ENCODE peak calls at places on chromosomes 1 and 21, in nine cellular contexts. P, H, S, K, C, O, R, A and T are unnamed samples.

GRCh38 chr1:172005856-172006255 is 164.6 kb downstream of the DNM3 start:
- DNase-seq in P (no peak), H (no peak), S (no peak), K (no peak), C (no peak), O (no peak), R (no peak), A (no peak), T (peak)

GRCh38 chr1:204448321-204448964 is 36.8 kb upstream of the PPP1R15B start:
- DNase-seq in P (no peak), H (no peak), S (no peak), K (no peak), C (no peak), O (no peak), R (no peak), A (no peak), T (no peak)

GRCh38 chr1:36938807-36939206 is 95.5 kb downstream of the GRIK3 start:
- DNase-seq in P (no peak), H (no peak), S (no peak), K (peak), C (no peak), O (no peak), R (no peak), A (no peak), T (no peak)

GRCh38 chr1:98897479-98897878 is 107.2 kb downstream of the PLPPR5 start:
- DNase-seq in P (no peak), H (no peak), S (no peak), K (no peak), C (no peak), O (no peak), R (no peak), A (no peak), T (no peak)

GRCh38 chr1:39489567-39490239 is 1.7 kb upstream of the BMP8A start:
- DNase-seq in P (no peak), H (no peak), S (no peak), K (no peak), C (no peak), O (no peak), R (no peak), A (no peak), T (no peak)

GRCh38 chr1:79128726-79129125 is 122.2 kb upstream of the ADGRL4 start:
- DNase-seq in P (no peak), H (peak), S (no peak), K (no peak), C (no peak), O (no peak), R (no peak), A (no peak), T (no peak)

GRCh38 chr1:113931456-113931855 is 2.3 kb downstream of the HIPK1 start:
- DNase-seq in P (no peak), H (peak), S (no peak), K (no peak), C (no peak), O (no peak), R (no peak), A (no peak), T (no peak)

GRCh38 chr1:3315991-3316943 is 138.2 kb upstream of the ARHGEF16 start:
- DNase-seq in P (no peak), H (no peak), S (no peak), K (no peak), C (no peak), O (no peak), R (no peak), A (no peak), T (no peak)

GRCh38 chr1:209884665-209885117 is 53.3 kb upstream of the SYT14 start:
- DNase-seq in P (no peak), H (peak), S (peak), K (peak), C (no peak), O (no peak), R (no peak), A (peak), T (no peak)

GRCh38 chr1:23423415-23424170 is 955 bp downstream of the TCEA3 start:
- DNase-seq in P (no peak), H (no peak), S (peak), K (peak), C (peak), O (no peak), R (no peak), A (no peak), T (peak)

GRCh38 chr1:147053269-147053668 is 115.1 kb downstream of the NBPF12 start:
- DNase-seq in P (no peak), H (no peak), S (no peak), K (no peak), C (no peak), O (no peak), R (no peak), A (no peak), T (no peak)

GRCh38 chr1:183609313-183609712 is 19.1 kb upstream of the NCF2 start:
- DNase-seq in P (no peak), H (peak), S (peak), K (peak), C (peak), O (no peak), R (peak), A (no peak), T (no peak)

GRCh38 chr21:42527489-42528158 is 14.0 kb downstream of the SLC37A1 start:
- DNase-seq in P (peak), H (no peak), S (no peak), K (no peak), C (no peak), O (no peak), R (no peak), A (peak), T (no peak)

GRCh38 chr1:79044974-79045650 is 38.6 kb upstream of the ADGRL4 start:
- DNase-seq in P (no peak), H (no peak), S (peak), K (no peak), C (no peak), O (no peak), R (no peak), A (no peak), T (no peak)

GRCh38 chr1:17562375-17562774 is 22.9 kb downstream of the ARHGEF10L start:
- DNase-seq in P (no peak), H (no peak), S (no peak), K (no peak), C (no peak), O (no peak), R (no peak), A (no peak), T (no peak)

GRCh38 chr1:17563494-17564281 is 24.2 kb downstream of the ARHGEF10L start:
- DNase-seq in P (no peak), H (no peak), S (peak), K (no peak), C (no peak), O (no peak), R (peak), A (no peak), T (peak)

GRCh38 chr1:17561252-17561558 is 21.7 kb downstream of the ARHGEF10L start:
- DNase-seq in P (no peak), H (no peak), S (peak), K (no peak), C (no peak), O (no peak), R (no peak), A (no peak), T (no peak)

GRCh38 chr1:17559618-17560419 is 20.3 kb downstream of the ARHGEF10L start:
- DNase-seq in P (no peak), H (no peak), S (no peak), K (no peak), C (no peak), O (no peak), R (no peak), A (no peak), T (peak)

DNA sequence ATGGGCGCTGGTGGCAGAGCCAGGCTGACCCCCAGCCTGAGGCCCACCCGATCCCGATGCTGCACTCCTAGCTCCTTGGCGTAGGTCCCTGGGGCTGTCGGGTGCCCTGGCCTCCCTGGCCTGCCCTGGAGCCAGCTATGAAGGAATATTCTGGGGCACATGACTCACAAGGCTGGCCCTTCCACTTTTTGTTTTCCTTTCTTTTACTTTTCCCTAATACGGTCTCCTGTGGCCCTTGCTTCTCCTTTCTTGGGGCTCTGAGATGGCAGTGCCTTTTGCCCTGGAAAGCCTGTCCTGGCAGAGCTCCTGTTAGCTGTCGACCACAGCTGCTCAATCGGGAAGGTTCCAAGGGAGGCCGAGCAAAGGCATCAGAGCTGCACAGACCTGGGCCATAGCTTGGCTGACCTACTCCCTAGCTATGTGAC is 22.1 kb downstream of the ARHGEF10L start:
- DNase-seq in P (no peak), H (peak), S (peak), K (peak), C (no peak), O (no peak), R (peak), A (no peak), T (no peak)
- H3K27ac ChIP-seq in P (no peak), H (no peak), S (peak), K (peak), C (peak), O (peak), R (peak), A (no peak), T (peak)

GRCh38 chr21:36734367-36735200 is 35.7 kb downstream of the SIM2 start:
- DNase-seq in P (no peak), H (no peak), S (no peak), K (no peak), C (no peak), O (no peak), R (no peak), A (no peak), T (no peak)

GRCh38 chr21:36733857-36734256 is 34.9 kb downstream of the SIM2 start:
- DNase-seq in P (no peak), H (no peak), S (no peak), K (no peak), C (no peak), O (no peak), R (no peak), A (no peak), T (no peak)

GRCh38 chr21:36730291-36731281 is 31.7 kb downstream of the SIM2 start:
- DNase-seq in P (no peak), H (no peak), S (no peak), K (no peak), C (no peak), O (no peak), R (no peak), A (no peak), T (no peak)

GRCh38 chr21:36732761-36733160 is 33.8 kb downstream of the SIM2 start:
- DNase-seq in P (no peak), H (no peak), S (no peak), K (no peak), C (no peak), O (no peak), R (no peak), A (no peak), T (no peak)

GRCh38 chr21:36732217-36732616 is 33.3 kb downstream of the SIM2 start:
- DNase-seq in P (no peak), H (no peak), S (no peak), K (no peak), C (no peak), O (no peak), R (no peak), A (no peak), T (no peak)
- H3K27ac ChIP-seq in P (no peak), H (no peak), S (no peak), K (no peak), C (no peak), O (no peak), R (no peak), A (no peak), T (no peak)

DNA sequence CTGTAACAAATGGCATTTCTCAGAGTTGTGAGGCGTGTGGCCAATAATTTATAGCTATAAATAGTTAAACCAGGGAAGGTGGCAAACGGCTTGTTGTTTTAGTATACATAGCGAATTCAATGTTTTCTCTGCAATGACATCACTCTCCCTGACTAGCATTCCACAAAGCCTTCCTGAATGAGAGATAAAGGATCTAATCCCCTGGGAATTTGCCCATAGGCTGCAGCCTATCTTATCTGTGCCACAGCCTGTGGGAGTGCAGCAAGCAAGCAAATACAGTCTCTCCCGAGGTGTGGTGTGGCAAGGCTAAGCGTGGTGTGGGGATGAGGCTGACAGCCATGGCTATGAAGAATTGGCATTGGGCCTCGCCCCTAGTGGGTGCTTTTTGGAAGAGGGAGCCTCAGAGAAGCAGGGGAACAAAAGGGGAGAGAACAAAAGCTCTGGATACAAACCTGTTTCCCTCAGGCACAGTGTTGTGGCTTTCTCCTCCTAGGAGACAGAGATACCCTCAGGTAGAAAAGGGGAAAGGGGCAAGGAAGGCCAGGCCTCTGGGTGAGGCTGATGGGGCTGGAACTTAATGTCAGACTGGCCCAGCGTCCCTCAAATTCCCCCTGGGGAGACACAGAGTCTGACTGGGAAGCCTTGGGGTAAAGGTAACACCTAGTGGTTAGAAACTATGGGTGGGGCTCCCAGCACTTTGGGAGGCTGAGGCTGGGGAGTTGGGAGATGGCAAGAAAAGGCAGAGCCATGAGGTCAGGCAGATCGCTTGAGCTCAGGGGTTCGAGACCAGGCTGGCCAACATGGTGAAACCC is 8.9 kb downstream of the TAGLN2 start:
- DNase-seq in P (no peak), H (peak), S (peak), K (peak), C (no peak), O (no peak), R (no peak), A (no peak), T (no peak)
- H3K27ac ChIP-seq in P (no peak), H (peak), S (peak), K (peak), C (peak), O (peak), R (peak), A (peak), T (no peak)

DNA sequence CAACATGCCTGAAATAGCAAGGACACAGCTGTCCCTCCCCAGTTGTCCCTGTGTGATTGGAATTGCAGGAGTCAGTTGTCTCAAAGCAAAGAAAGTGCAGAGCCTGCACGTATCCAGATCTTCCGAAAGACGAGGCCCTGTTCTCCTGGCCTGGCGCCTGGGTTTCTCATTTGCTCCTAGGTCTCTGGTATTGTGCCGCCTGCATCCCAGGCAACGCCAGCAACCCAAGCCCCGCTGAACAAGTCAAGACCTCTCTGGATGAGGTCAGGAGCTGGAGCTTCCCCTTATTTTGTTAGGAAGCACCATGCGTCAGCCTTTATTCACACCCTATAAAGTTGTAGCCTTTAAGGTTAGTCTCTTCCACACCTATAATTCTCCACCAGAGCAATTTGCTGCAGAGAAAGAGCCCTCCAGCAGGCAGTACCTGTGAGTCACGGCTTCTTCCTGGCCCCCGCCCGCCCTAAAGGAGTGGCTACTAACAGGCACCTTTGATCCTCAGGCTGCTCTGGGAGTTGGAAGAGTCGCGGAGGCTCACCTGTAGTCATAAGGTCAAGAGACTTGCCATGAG is 130.4 kb downstream of the TOMM20 start:
- DNase-seq in P (no peak), H (peak), S (peak), K (peak), C (no peak), O (no peak), R (peak), A (no peak), T (no peak)
- H3K27ac ChIP-seq in P (no peak), H (peak), S (peak), K (peak), C (no peak), O (peak), R (peak), A (no peak), T (peak)

DNA sequence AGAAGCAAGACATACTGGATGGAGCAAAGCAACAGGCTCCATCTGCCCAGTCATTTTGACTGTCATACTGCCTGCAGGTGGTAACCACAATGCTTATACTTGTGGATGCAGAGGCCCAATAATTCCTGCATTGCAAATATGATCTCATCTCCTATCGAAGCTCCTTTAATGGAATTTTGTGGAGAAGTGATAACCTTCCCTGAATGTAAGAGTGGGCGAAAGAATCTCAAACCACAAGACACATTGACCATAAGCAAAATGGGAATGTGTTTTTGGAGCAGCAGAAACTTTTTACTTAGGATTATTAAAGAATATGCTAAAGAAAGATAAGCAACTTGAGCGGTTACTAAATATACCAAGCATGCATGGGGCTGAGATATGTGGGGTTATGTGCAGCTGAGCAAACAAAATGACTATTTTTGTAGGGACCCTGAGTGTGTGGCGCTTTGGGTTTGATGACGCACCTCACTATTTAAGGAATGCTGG is 77.4 kb upstream of the BACH1 start:
- DNase-seq in P (no peak), H (peak), S (no peak), K (no peak), C (no peak), O (no peak), R (no peak), A (no peak), T (no peak)
- H3K27ac ChIP-seq in P (no peak), H (no peak), S (no peak), K (no peak), C (no peak), O (no peak), R (peak), A (no peak), T (no peak)

GRCh38 chr1:203265541-203265940 is 36.1 kb upstream of the CHIT1 start:
- DNase-seq in P (no peak), H (no peak), S (no peak), K (no peak), C (no peak), O (no peak), R (no peak), A (no peak), T (no peak)

GRCh38 chr1:203268901-203269653 is 36.2 kb upstream of the BTG2 start:
- DNase-seq in P (no peak), H (peak), S (no peak), K (peak), C (no peak), O (peak), R (no peak), A (peak), T (no peak)

GRCh38 chr1:203267347-203267846 is 37.9 kb upstream of the BTG2 start:
- DNase-seq in P (peak), H (peak), S (peak), K (peak), C (peak), O (peak), R (peak), A (peak), T (peak)

GRCh38 chr1:203269654-203270020 is 35.7 kb upstream of the BTG2 start:
- DNase-seq in P (no peak), H (no peak), S (no peak), K (peak), C (no peak), O (no peak), R (no peak), A (no peak), T (no peak)

GRCh38 chr1:203267912-203268311 is 37.4 kb upstream of the BTG2 start:
- DNase-seq in P (no peak), H (no peak), S (no peak), K (no peak), C (no peak), O (no peak), R (no peak), A (no peak), T (no peak)
- H3K27ac ChIP-seq in P (peak), H (no peak), S (no peak), K (peak), C (peak), O (peak), R (peak), A (peak), T (no peak)

DNA sequence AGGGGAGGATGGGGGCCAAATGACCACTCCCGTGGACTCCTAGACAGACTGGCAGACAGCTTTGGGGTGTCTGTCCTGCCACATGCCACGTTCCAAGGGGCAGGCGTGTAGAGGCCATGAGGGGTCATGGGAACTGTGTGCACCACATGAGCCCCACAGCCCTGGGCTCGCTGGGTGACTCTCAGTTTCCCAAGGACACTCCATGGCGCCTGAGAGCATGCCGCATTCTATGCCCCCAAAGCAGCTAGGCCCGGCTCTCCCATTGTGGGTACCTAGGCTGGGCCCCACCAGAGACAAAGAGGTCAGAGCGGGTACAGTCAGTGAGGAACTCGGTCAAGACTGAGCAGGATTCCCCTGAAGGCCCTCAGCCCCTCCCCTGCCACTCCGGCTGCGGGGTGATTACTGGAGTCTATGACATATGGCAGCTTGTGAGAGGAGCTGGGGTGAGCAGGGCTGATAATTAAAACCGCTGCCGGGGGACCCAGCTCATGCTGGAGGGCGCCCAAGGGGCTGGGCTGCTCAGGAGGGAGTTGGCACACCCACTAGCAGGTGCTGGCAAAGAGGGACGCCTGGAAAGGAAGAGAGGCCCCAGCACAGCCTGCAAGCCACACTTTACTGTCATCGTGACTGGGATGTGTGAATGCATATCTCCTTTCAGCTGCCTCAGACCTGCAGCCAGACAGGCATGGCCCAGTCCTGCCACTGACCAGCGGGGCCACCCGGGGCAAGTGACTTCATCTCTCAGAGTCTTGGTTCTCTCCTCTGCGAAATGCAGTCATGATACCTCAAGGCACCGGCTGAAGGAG is 8.4 kb downstream of the LRP8 start:
- DNase-seq in P (no peak), H (no peak), S (peak), K (no peak), C (no peak), O (no peak), R (no peak), A (no peak), T (no peak)
- H3K27ac ChIP-seq in P (no peak), H (no peak), S (no peak), K (no peak), C (no peak), O (no peak), R (no peak), A (no peak), T (no peak)